ENCODE peak calls at places on chromosomes 11 and 22, in seven cellular contexts. J, Q, Z, B, K, O and E are unnamed samples.

GRCh38 chr11:133597236-133597635 is 64.9 kb upstream of the OPCML start:
- DNase-seq in J (no peak), Q (no peak), Z (no peak), B (no peak), K (no peak), O (no peak), E (no peak)

GRCh38 chr11:93905384-93905783 is 55.0 kb upstream of the VSTM5 start:
- DNase-seq in J (peak; percentile 41), Q (peak; percentile 74), Z (no peak), B (no peak), K (no peak), O (no peak), E (no peak)

GRCh38 chr11:108886608-108887007 is 221.7 kb downstream of the DDX10 start:
- DNase-seq in J (peak; percentile 45), Q (peak; percentile 82), Z (peak; percentile 70), B (no peak), K (no peak), O (no peak), E (no peak)

GRCh38 chr11:115144014-115144413 is 360.2 kb downstream of the CADM1 start:
- DNase-seq in J (no peak), Q (no peak), Z (no peak), B (no peak), K (no peak), O (no peak), E (no peak)

GRCh38 chr11:85685820-85686459 is at the start of gene CCDC89:
- DNase-seq in J (peak; percentile 98), Q (peak; percentile 99), Z (no peak), B (peak; percentile 18), K (peak; percentile 69), O (peak; percentile 32), E (peak; percentile 95)

GRCh38 chr11:518463-519202 is 11.6 kb upstream of the RNH1 start:
- DNase-seq in J (peak; percentile 92), Q (peak; percentile 94), Z (peak; percentile 97), B (peak; percentile 86), K (peak; percentile 96), O (peak; percentile 89), E (peak; percentile 96)

GRCh38 chr11:69040581-69041260 is 8.0 kb upstream of the TPCN2 start:
- DNase-seq in J (peak; percentile 57), Q (peak; percentile 91), Z (no peak), B (no peak), K (no peak), O (no peak), E (no peak)

GRCh38 chr11:70730411-70730810 is 332.1 kb downstream of the CTTN start:
- DNase-seq in J (no peak), Q (no peak), Z (no peak), B (no peak), K (no peak), O (no peak), E (no peak)

GRCh38 chr11:134176284-134176683 is 47.5 kb downstream of the NCAPD3 start:
- DNase-seq in J (no peak), Q (no peak), Z (no peak), B (no peak), K (no peak), O (no peak), E (no peak)

GRCh38 chr11:69301491-69302401 is 7.8 kb downstream of the MYEOV start:
- DNase-seq in J (peak; percentile 83), Q (peak; percentile 91), Z (peak; percentile 65), B (no peak), K (peak; percentile 83), O (peak; percentile 64), E (no peak)

GRCh38 chr22:50691521-50691920 is 18.9 kb downstream of the SHANK3 start:
- DNase-seq in J (peak; percentile 40), Q (no peak), Z (peak; percentile 61), B (peak; percentile 62), K (no peak), O (peak; percentile 18), E (no peak)

GRCh38 chr11:31366795-31367194 is 2.7 kb downstream of the DCDC1 start:
- DNase-seq in J (no peak), Q (no peak), Z (no peak), B (no peak), K (no peak), O (no peak), E (no peak)

GRCh38 chr11:76885390-76886097 is 24.8 kb downstream of the ACER3 start:
- DNase-seq in J (peak; percentile 76), Q (peak; percentile 79), Z (peak; percentile 96), B (no peak), K (peak; percentile 66), O (no peak), E (no peak)

GRCh38 chr11:1223346-1224108 is 661 bp downstream of the MUC5B start:
- DNase-seq in J (no peak), Q (no peak), Z (no peak), B (no peak), K (peak; percentile 57), O (peak; percentile 11), E (no peak)

GRCh38 chr11:79157738-79158137 is 283.1 kb downstream of the TENM4 start:
- DNase-seq in J (no peak), Q (no peak), Z (no peak), B (no peak), K (no peak), O (no peak), E (no peak)

GRCh38 chr11:57598831-57599155 is 1.3 kb downstream of the SERPING1 start:
- DNase-seq in J (peak; percentile 36), Q (peak; percentile 37), Z (no peak), B (no peak), K (no peak), O (peak; percentile 35), E (no peak)

GRCh38 chr11:24046731-24047130 is 450.1 kb upstream of the LUZP2 start:
- DNase-seq in J (no peak), Q (no peak), Z (no peak), B (no peak), K (no peak), O (no peak), E (no peak)

GRCh38 chr11:8289426-8290047 is 25.9 kb upstream of the LMO1 start:
- DNase-seq in J (no peak), Q (no peak), Z (no peak), B (peak; percentile 76), K (no peak), O (no peak), E (peak; percentile 58)

GRCh38 chr11:83257638-83258229 is 28.4 kb downstream of the CCDC90B start:
- DNase-seq in J (peak; percentile 76), Q (peak; percentile 91), Z (peak; percentile 66), B (no peak), K (no peak), O (no peak), E (no peak)

GRCh38 chr11:59429924-59430516 is 3.8 kb upstream of the OR5A2 start:
- DNase-seq in J (peak; percentile 37), Q (peak; percentile 22), Z (peak; percentile 54), B (peak; percentile 79), K (no peak), O (no peak), E (no peak)

GRCh38 chr11:133945087-133945974 is 11.4 kb downstream of the IGSF9B start:
- DNase-seq in J (no peak), Q (peak; percentile 79), Z (no peak), B (no peak), K (no peak), O (no peak), E (no peak)

DNA sequence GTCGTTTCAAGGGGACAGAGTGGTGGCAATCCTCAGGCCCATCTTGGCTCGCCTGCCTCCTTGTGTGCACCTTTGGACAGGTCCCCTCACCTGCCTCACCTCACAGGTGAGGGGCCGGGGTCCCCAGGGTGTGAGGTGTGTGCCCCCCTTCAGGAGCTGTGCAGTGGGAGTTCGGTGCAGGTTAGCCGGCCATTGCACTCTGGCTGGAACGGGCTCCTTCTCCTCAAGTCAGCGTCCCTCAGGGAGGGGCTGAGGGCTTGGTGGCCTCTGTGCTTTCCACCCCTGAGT is 269.1 kb downstream of the TBC1D22A start:
- DNase-seq in J (no peak), Q (no peak), Z (no peak), B (no peak), K (peak; percentile 53), O (peak; percentile 7), E (no peak)
- H3K36me3 ChIP-seq in J (no peaks in the 10 kb centered on the region), Q (no peaks in the 10 kb centered on the region), Z (no peaks in the 10 kb centered on the region), B (no peaks in the 10 kb centered on the region), K (no peaks in the 10 kb centered on the region), O (no peaks in the 10 kb centered on the region), E (no peaks in the 10 kb centered on the region)

GRCh38 chr22:26164174-26164573 is 5.1 kb upstream of the SEZ6L start:
- DNase-seq in J (no peak), Q (no peak), Z (no peak), B (no peak), K (no peak), O (no peak), E (no peak)
- H3K27me3 ChIP-seq in J (peaks cover 9% of the 10 kb centered on the region), Q (peaks cover 8% of the 10 kb centered on the region), Z (peaks cover 11% of the 10 kb centered on the region), B (peaks cover 100% of the 10 kb centered on the region), K (peaks cover 51% of the 10 kb centered on the region), O (no peaks in the 10 kb centered on the region), E (no peaks in the 10 kb centered on the region)

GRCh38 chr11:9567401-9567800 is 6.1 kb upstream of the WEE1 start:
- DNase-seq in J (no peak), Q (no peak), Z (no peak), B (no peak), K (no peak), O (no peak), E (no peak)
- TF ChIP-seq CTCF in J (no peak), Q (no peak), Z (no peak), B (no peak), K (no peak), O (no peak), E (no peak)

GRCh38 chr11:121500717-121501116 is 48.0 kb upstream of the SORL1-AS1 start:
- DNase-seq in J (no peak), Q (no peak), Z (no peak), B (no peak), K (no peak), O (no peak), E (no peak)
- H3K36me3 ChIP-seq in J (no peaks in the 10 kb centered on the region), Q (no peaks in the 10 kb centered on the region), Z (no peaks in the 10 kb centered on the region), B (peaks cover 12% of the 10 kb centered on the region), K (peaks cover 4% of the 10 kb centered on the region), O (peaks cover 13% of the 10 kb centered on the region), E (peaks cover 10% of the 10 kb centered on the region)

DNA sequence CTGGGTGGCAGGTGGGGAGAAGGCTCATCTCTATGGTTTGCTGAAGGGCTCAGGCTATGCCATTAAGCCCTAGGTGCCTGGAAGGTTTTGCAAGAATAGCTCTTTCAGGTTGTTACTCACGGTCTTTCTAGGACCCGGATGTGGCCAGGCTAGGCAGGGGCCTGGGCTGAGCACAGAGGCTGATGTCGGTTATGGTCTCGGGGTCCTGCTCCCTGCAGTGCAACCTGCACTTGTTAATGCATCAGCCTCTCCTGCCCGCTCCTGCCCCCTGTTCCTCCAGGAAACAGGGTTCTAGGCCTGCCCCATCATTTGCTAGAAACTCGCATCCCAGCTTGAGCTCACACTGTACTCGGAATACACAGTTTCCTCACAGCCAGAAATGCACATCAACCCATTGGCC is 79.1 kb upstream of the SLC22A12 start:
- DNase-seq in J (no peak), Q (no peak), Z (no peak), B (no peak), K (no peak), O (no peak), E (no peak)
- H3K27me3 ChIP-seq in J (peaks cover 12% of the 10 kb centered on the region), Q (peaks cover 5% of the 10 kb centered on the region), Z (peaks cover 11% of the 10 kb centered on the region), B (peaks cover 14% of the 10 kb centered on the region), K (no peaks in the 10 kb centered on the region), O (no peaks in the 10 kb centered on the region), E (no peaks in the 10 kb centered on the region)